ENCODE peak calls at places on chromosomes 1 and 21, in five cellular contexts. P, V, D, I and E are unnamed samples.

GRCh38 chr1:205199090-205199930 is 12.2 kb downstream of the DSTYK start:
- DNase-seq in I (no peak), V (no peak), P (peak), D (no peak), E (no peak)

GRCh38 chr1:227759345-227760300 is 24.4 kb downstream of the SNAP47 start:
- DNase-seq in P (no peak), D (peak), V (no peak), I (peak), E (no peak)

GRCh38 chr21:42513151-42513984 is at the start of gene SLC37A1:
- DNase-seq in I (no peak), D (no peak), V (peak), P (no peak), E (peak)

GRCh38 chr21:36847189-36847588 is 119.3 kb downstream of the HLCS start:
- DNase-seq in D (peak), P (no peak), V (no peak), I (no peak), E (no peak)

GRCh38 chr21:41947596-41948403 is 6.0 kb downstream of the C2CD2 start:
- DNase-seq in V (no peak), I (no peak), P (no peak), D (peak), E (no peak)

GRCh38 chr1:21189906-21190500 is 13.3 kb upstream of the EIF4G3 start:
- DNase-seq in D (no peak), P (no peak), I (no peak), V (no peak), E (no peak)

GRCh38 chr1:154006136-154006535 is 15.6 kb downstream of the RPS27 start:
- DNase-seq in V (no peak), D (peak), I (no peak), P (no peak), E (no peak)

GRCh38 chr1:2270260-2271100 is 42.4 kb downstream of the SKI start:
- DNase-seq in I (no peak), V (no peak), P (no peak), D (no peak), E (no peak)

GRCh38 chr1:3898994-3899775 is 887 bp downstream of the C1orf174 start:
- DNase-seq in D (no peak), I (no peak), V (no peak), P (peak), E (no peak)

GRCh38 chr1:82628887-82629286 is 828.2 kb downstream of the ADGRL2 start:
- DNase-seq in D (no peak), P (no peak), I (no peak), V (no peak), E (no peak)

GRCh38 chr1:155081472-155082300 is 3.0 kb downstream of the EFNA3 start:
- DNase-seq in D (no peak), I (peak), P (no peak), V (no peak), E (no peak)

GRCh38 chr1:226772456-226773139 is 33.5 kb upstream of the ITPKB start:
- DNase-seq in I (no peak), V (no peak), D (no peak), P (no peak), E (no peak)

GRCh38 chr1:242554577-242554976 is 30.1 kb upstream of the PLD5 start:
- DNase-seq in D (no peak), V (no peak), I (no peak), P (no peak), E (no peak)

GRCh38 chr1:68291763-68292384 is 59.6 kb upstream of the WLS start:
- DNase-seq in D (peak), I (no peak), P (peak), V (no peak), E (no peak)

GRCh38 chr1:224170748-224171478 is 12.1 kb upstream of the DEGS1 start:
- DNase-seq in I (peak), D (peak), V (peak), P (peak), E (peak)

GRCh38 chr1:172818841-172819527 is 160.1 kb downstream of the FASLG start:
- DNase-seq in P (no peak), D (no peak), V (peak), I (peak), E (no peak)

GRCh38 chr1:228004331-228004871 is 2.4 kb upstream of the WNT3A start:
- DNase-seq in P (peak), I (no peak), D (no peak), V (no peak), E (no peak)

GRCh38 chr1:68294354-68295066 is 62.2 kb upstream of the WLS start:
- DNase-seq in V (no peak), P (no peak), I (no peak), D (peak), E (no peak)

GRCh38 chr1:37487619-37487984 is 13.2 kb downstream of the ZC3H12A start:
- DNase-seq in D (no peak), V (no peak), P (no peak), I (no peak), E (no peak)

GRCh38 chr21:40016667-40017066 is 149.4 kb downstream of the PCP4 start:
- DNase-seq in I (no peak), D (no peak), V (no peak), P (no peak), E (no peak)

GRCh38 chr1:179881642-179882252 is 338 bp upstream of the TOR1AIP1 start:
- DNase-seq in V (no peak), P (peak), D (peak), I (peak), E (no peak)

GRCh38 chr1:185734929-185735666 is 907 bp downstream of the HMCN1 start:
- DNase-seq in P (no peak), V (no peak), I (no peak), D (peak), E (no peak)

GRCh38 chr1:45621501-45621836 is 2.4 kb downstream of the CCDC17 start:
- DNase-seq in P (no peak), V (no peak), I (no peak), D (no peak), E (no peak)

GRCh38 chr1:56448937-56449336 is 130.4 kb downstream of the PLPP3 start:
- DNase-seq in D (no peak), P (no peak), I (no peak), V (no peak), E (no peak)

GRCh38 chr21:44872568-44873355 is 728 bp downstream of the PTTG1IP start:
- DNase-seq in I (peak), P (peak), V (no peak), D (peak), E (peak)

GRCh38 chr1:52913537-52913936 is 8.0 kb downstream of the ECHDC2 start:
- DNase-seq in P (peak), D (no peak), V (no peak), I (no peak), E (no peak)

GRCh38 chr21:42892582-42892930 is 553 bp upstream of the NDUFV3 start:
- DNase-seq in V (no peak), P (no peak), I (no peak), D (no peak), E (no peak)